ENCODE peak calls at places on chromosomes 12 and 14, in five cellular contexts. C is nephron progenitor cell; X is RPMI7951; U is CD4-positive, alpha-beta T cell; W is stimulated activated CD8-positive, alpha-beta memory T cell treated with anti-CD3 and anti-CD28 coated beads, Interleukin-2, amount 100 ng/mL, for 48 hours. S is an unnamed sample.

GRCh38 chr12:53676715-53677611 is 1.1 kb upstream of the ATP5MC2 start:
- DNase-seq in C (peak; percentile 70), X (peak; percentile 39), U (peak; percentile 29), W (no peak), S (peak; percentile 84)

GRCh38 chr14:36767603-36768281 is 106.1 kb downstream of the PAX9 start:
- DNase-seq in C (peak; percentile 26), X (no peak), U (no peak), W (no peak), S (peak; percentile 99)

GRCh38 chr14:103621860-103622259 is 7.2 kb upstream of the KLC1 start:
- DNase-seq in C (no peak), X (no peak), U (no peak), W (no peak), S (no peak)

GRCh38 chr12:48966177-48966890 is 5.2 kb downstream of the WNT10B start:
- DNase-seq in C (no peak), X (no peak), U (no peak), W (no peak), S (no peak)

GRCh38 chr14:22994762-22995275 is 12.5 kb upstream of the AJUBA start:
- DNase-seq in C (peak; percentile 42), X (peak; percentile 83), U (no peak), W (no peak), S (peak; percentile 83)

GRCh38 chr12:107106241-107107025 is 13.1 kb upstream of the CRY1 start:
- DNase-seq in C (no peak), X (no peak), U (no peak), W (no peak), S (peak; percentile 11)

GRCh38 chr12:12097821-12098688 is 27.3 kb downstream of the BCL2L14 start:
- DNase-seq in C (no peak), X (no peak), U (no peak), W (no peak), S (no peak)

GRCh38 chr14:74619672-74620131 is 7.7 kb upstream of the LTBP2 start:
- DNase-seq in C (no peak), X (peak; percentile 99), U (no peak), W (no peak), S (no peak)

GRCh38 chr12:7472060-7472459 is 28.1 kb upstream of the CD163L1 start:
- DNase-seq in C (no peak), X (no peak), U (no peak), W (no peak), S (no peak)

GRCh38 chr14:39576726-39577125 is 144.5 kb upstream of the FBXO33 start:
- DNase-seq in C (no peak), X (no peak), U (no peak), W (no peak), S (no peak)

GRCh38 chr14:24851406-24851805 is 198.5 kb downstream of the STXBP6 start:
- DNase-seq in C (no peak), X (no peak), U (no peak), W (no peak), S (peak; percentile 77)

GRCh38 chr12:12443482-12443881 is 86.6 kb downstream of the BORCS5 start:
- DNase-seq in C (no peak), X (no peak), U (no peak), W (no peak), S (peak; percentile 26)

GRCh38 chr12:132727091-132727794 is 16.6 kb downstream of the PGAM5 start:
- DNase-seq in C (no peak), X (no peak), U (no peak), W (no peak), S (no peak)

GRCh38 chr14:21894003-21894897 is 220.6 kb upstream of the OR4E1 start:
- DNase-seq in C (peak; percentile 27), X (no peak), U (peak; percentile 41), W (peak; percentile 10), S (peak; percentile 6)

GRCh38 chr12:45433441-45433868 is 217.6 kb downstream of the ANO6 start:
- DNase-seq in C (peak; percentile 3), X (no peak), U (no peak), W (no peak), S (no peak)

GRCh38 chr14:60250318-60251035 is 1.5 kb downstream of the PPM1A start:
- DNase-seq in C (peak; percentile 31), X (peak; percentile 21), U (no peak), W (no peak), S (peak; percentile 71)

GRCh38 chr12:8052679-8053078 is 13.5 kb downstream of the C3AR1 start:
- DNase-seq in C (no peak), X (no peak), U (no peak), W (no peak), S (no peak)

S was measured in NCI-H69.